ENCODE peak calls at places on chromosomes 7 and 10, in seven cellular contexts. One of them, this sample, is unnamed.

GRCh38 chr7:69871213-69871885 is 273.1 kb downstream of the AUTS2 start:
- DNase-seq in uterus: no peak
- DNase-seq in endothelial cell of umbilical vein: no peak
- DNase-seq in Peyer's patch: no peak
- DNase-seq in spleen: no peak
- DNase-seq in testis: no peak
- DNase-seq in GM12878: no peak
- DNase-seq in this sample: no peak

GRCh38 chr7:158439035-158439434 is 148.6 kb downstream of the PTPRN2 start:
- DNase-seq in uterus: no peak
- DNase-seq in endothelial cell of umbilical vein: no peak
- DNase-seq in Peyer's patch: no peak
- DNase-seq in spleen: peak
- DNase-seq in testis: no peak
- DNase-seq in GM12878: no peak
- DNase-seq in this sample: no peak

GRCh38 chr7:47571355-47572100 is 10.4 kb downstream of the TNS3 start:
- DNase-seq in uterus: peak
- DNase-seq in endothelial cell of umbilical vein: no peak
- DNase-seq in Peyer's patch: peak
- DNase-seq in spleen: peak
- DNase-seq in testis: peak
- DNase-seq in GM12878: no peak
- DNase-seq in this sample: no peak

GRCh38 chr7:63073286-63073685 is 925.4 kb upstream of the ZNF722 start:
- DNase-seq in uterus: no peak
- DNase-seq in endothelial cell of umbilical vein: no peak
- DNase-seq in Peyer's patch: no peak
- DNase-seq in spleen: no peak
- DNase-seq in testis: no peak
- DNase-seq in GM12878: no peak
- DNase-seq in this sample: no peak

GRCh38 chr10:82982110-82982608 is 1107.2 kb downstream of the NRG3 start:
- DNase-seq in uterus: no peak
- DNase-seq in endothelial cell of umbilical vein: peak
- DNase-seq in Peyer's patch: no peak
- DNase-seq in spleen: no peak
- DNase-seq in testis: no peak
- DNase-seq in GM12878: no peak
- DNase-seq in this sample: no peak

GRCh38 chr10:44742169-44742732 is 168.9 kb upstream of the TMEM72 start:
- DNase-seq in uterus: no peak
- DNase-seq in endothelial cell of umbilical vein: no peak
- DNase-seq in Peyer's patch: no peak
- DNase-seq in spleen: no peak
- DNase-seq in testis: no peak
- DNase-seq in GM12878: no peak
- DNase-seq in this sample: no peak

GRCh38 chr7:102170417-102170970 is 116.2 kb upstream of the SH2B2 start:
- DNase-seq in uterus: no peak
- DNase-seq in endothelial cell of umbilical vein: peak
- DNase-seq in Peyer's patch: no peak
- DNase-seq in spleen: no peak
- DNase-seq in testis: no peak
- DNase-seq in GM12878: no peak
- DNase-seq in this sample: no peak

GRCh38 chr7:79340212-79340611 is 113.3 kb downstream of the MAGI2 start:
- DNase-seq in uterus: no peak
- DNase-seq in endothelial cell of umbilical vein: no peak
- DNase-seq in Peyer's patch: no peak
- DNase-seq in spleen: no peak
- DNase-seq in testis: no peak
- DNase-seq in GM12878: no peak
- DNase-seq in this sample: no peak

GRCh38 chr7:7642081-7642480 is 1.5 kb downstream of the UMAD1 start:
- DNase-seq in uterus: no peak
- DNase-seq in endothelial cell of umbilical vein: no peak
- DNase-seq in Peyer's patch: no peak
- DNase-seq in spleen: no peak
- DNase-seq in testis: no peak
- DNase-seq in GM12878: no peak
- DNase-seq in this sample: no peak

GRCh38 chr10:19688344-19688743 is 127.9 kb upstream of the PLXDC2 start:
- DNase-seq in uterus: no peak
- DNase-seq in endothelial cell of umbilical vein: no peak
- DNase-seq in Peyer's patch: no peak
- DNase-seq in spleen: no peak
- DNase-seq in testis: no peak
- DNase-seq in GM12878: no peak
- DNase-seq in this sample: no peak

GRCh38 chr10:121134711-121135110 is 283.5 kb downstream of the WDR11 start:
- DNase-seq in uterus: no peak
- DNase-seq in endothelial cell of umbilical vein: no peak
- DNase-seq in Peyer's patch: no peak
- DNase-seq in spleen: no peak
- DNase-seq in testis: no peak
- DNase-seq in GM12878: no peak
- DNase-seq in this sample: no peak

GRCh38 chr10:14016942-14017341 is 313.8 kb downstream of the FRMD4A start:
- DNase-seq in uterus: no peak
- DNase-seq in endothelial cell of umbilical vein: no peak
- DNase-seq in Peyer's patch: no peak
- DNase-seq in spleen: no peak
- DNase-seq in testis: no peak
- DNase-seq in GM12878: no peak
- DNase-seq in this sample: no peak

GRCh38 chr7:144818516-144818915 is 17.3 kb downstream of the TPK1 start:
- DNase-seq in uterus: no peak
- DNase-seq in endothelial cell of umbilical vein: peak
- DNase-seq in Peyer's patch: peak
- DNase-seq in spleen: no peak
- DNase-seq in testis: no peak
- DNase-seq in GM12878: no peak
- DNase-seq in this sample: no peak

GRCh38 chr7:115631782-115632181 is 398.8 kb downstream of the TFEC start:
- DNase-seq in uterus: no peak
- DNase-seq in endothelial cell of umbilical vein: no peak
- DNase-seq in Peyer's patch: no peak
- DNase-seq in spleen: no peak
- DNase-seq in testis: no peak
- DNase-seq in GM12878: no peak
- DNase-seq in this sample: no peak

GRCh38 chr10:101224910-101225823 is 4.1 kb downstream of the LBX1 start:
- DNase-seq in uterus: no peak
- DNase-seq in endothelial cell of umbilical vein: no peak
- DNase-seq in Peyer's patch: no peak
- DNase-seq in spleen: no peak
- DNase-seq in testis: no peak
- DNase-seq in GM12878: no peak
- DNase-seq in this sample: no peak

DNA sequence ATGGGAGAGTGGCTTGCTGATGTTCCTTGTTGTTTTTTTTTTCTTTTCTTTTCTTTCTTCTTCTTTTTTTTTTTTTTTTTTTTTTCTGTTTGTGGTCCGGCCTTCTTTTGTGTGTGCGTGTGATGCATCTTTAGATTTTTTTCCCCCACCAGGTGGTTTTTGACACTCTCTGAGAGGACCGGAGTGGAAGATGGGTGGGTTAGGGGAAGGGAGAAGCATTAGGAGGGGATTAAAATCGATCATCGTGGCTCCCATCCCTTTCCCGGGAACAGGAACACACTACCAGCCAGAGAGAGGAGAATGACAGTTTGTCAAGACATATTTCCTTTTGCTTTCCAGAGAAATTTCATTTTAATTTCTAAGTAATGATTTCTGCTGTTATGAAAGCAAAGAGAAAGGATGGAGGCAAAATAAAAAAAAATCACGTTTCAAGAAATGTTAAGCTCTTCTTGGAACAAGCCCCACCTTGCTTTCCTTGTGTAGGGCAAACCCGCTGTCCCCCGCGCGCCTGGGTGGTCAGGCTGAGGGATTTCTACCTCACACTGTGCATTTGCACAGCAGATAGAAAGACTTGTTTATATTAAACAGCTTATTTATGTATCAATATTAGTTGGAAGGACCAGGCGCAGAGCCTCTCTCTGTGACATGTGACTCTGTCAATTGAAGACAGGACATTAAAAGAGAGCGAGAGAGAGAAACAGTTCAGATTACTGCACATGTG is 2.2 kb downstream of the ADRB1 start:
- DNase-seq in uterus: no peak
- DNase-seq in endothelial cell of umbilical vein: no peak
- DNase-seq in Peyer's patch: no peak
- DNase-seq in spleen: no peak
- DNase-seq in testis: no peak
- DNase-seq in GM12878: no peak
- DNase-seq in this sample: no peak
- H3K4me3 ChIP-seq in uterus: no peak
- H3K4me3 ChIP-seq in endothelial cell of umbilical vein: peak
- H3K4me3 ChIP-seq in Peyer's patch: peak
- H3K4me3 ChIP-seq in spleen: peak
- H3K4me3 ChIP-seq in testis: peak
- H3K4me3 ChIP-seq in GM12878: peak
- H3K4me3 ChIP-seq in this sample: peak

DNA sequence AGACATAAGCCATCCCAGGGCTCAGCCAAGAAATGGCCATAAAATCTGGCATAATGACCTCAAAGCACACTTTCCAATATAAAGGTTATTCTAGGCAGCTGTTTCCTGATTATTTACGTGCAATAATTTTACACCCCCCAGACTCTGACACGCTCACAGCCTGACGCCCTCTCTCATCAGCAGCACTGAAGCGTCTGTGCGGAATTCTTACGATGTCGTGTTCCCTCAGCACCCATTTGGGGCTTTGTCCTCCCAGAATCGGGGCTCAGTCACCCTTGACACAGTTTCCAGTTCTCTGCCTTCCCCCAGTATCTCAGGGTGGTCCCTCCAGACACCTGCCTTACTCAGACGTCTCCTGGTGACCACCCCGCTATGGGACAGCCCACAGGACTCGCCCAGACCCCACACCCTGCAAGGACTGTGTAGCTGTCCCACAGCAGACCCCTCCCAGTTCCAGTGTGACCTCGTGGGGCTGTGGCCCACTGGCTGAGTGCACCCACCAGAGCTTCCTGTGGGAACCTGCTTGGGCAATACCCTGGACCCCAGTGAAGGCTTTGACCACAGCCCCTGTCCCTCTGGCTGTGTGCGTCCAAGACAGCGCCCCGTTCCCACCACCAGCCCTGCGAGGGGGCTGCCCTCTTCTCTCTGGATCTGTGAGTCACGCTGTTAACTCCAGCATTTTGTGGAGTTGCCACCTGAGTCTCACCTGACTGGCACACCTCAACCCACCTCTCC is 74.1 kb upstream of the FAM20C start:
- DNase-seq in uterus: no peak
- DNase-seq in endothelial cell of umbilical vein: no peak
- DNase-seq in Peyer's patch: peak
- DNase-seq in spleen: no peak
- DNase-seq in testis: no peak
- DNase-seq in GM12878: no peak
- DNase-seq in this sample: no peak
- TF ChIP-seq POLR2A in uterus: no peak
- TF ChIP-seq POLR2A in endothelial cell of umbilical vein: no peak
- TF ChIP-seq POLR2A in Peyer's patch: no peak
- TF ChIP-seq POLR2A in spleen: no peak
- TF ChIP-seq POLR2A in testis: no peak
- TF ChIP-seq POLR2A in GM12878: no peak
- TF ChIP-seq POLR2A in this sample: no peak

GRCh38 chr10:125157473-125157865 is 2.9 kb downstream of the CTBP2 start:
- DNase-seq in uterus: no peak
- DNase-seq in endothelial cell of umbilical vein: peak
- DNase-seq in Peyer's patch: no peak
- DNase-seq in spleen: no peak
- DNase-seq in testis: peak
- DNase-seq in GM12878: no peak
- DNase-seq in this sample: no peak
- H3K4me3 ChIP-seq in uterus: peak
- H3K4me3 ChIP-seq in endothelial cell of umbilical vein: peak
- H3K4me3 ChIP-seq in Peyer's patch: peak
- H3K4me3 ChIP-seq in spleen: peak
- H3K4me3 ChIP-seq in testis: no peak
- H3K4me3 ChIP-seq in GM12878: no peak
- H3K4me3 ChIP-seq in this sample: no peak

GRCh38 chr7:33048257-33048656 is 14.3 kb downstream of the NT5C3A start:
- DNase-seq in uterus: no peak
- DNase-seq in endothelial cell of umbilical vein: no peak
- DNase-seq in Peyer's patch: no peak
- DNase-seq in spleen: no peak
- DNase-seq in testis: no peak
- DNase-seq in GM12878: no peak
- DNase-seq in this sample: no peak

GRCh38 chr7:33044986-33045385 is 17.6 kb downstream of the NT5C3A start:
- DNase-seq in uterus: no peak
- DNase-seq in endothelial cell of umbilical vein: no peak
- DNase-seq in Peyer's patch: no peak
- DNase-seq in spleen: no peak
- DNase-seq in testis: no peak
- DNase-seq in GM12878: no peak
- DNase-seq in this sample: no peak

GRCh38 chr7:33040803-33041516 is 21.6 kb downstream of the NT5C3A start:
- DNase-seq in uterus: no peak
- DNase-seq in endothelial cell of umbilical vein: peak
- DNase-seq in Peyer's patch: peak
- DNase-seq in spleen: no peak
- DNase-seq in testis: peak
- DNase-seq in GM12878: peak
- DNase-seq in this sample: peak

GRCh38 chr7:33043434-33043833 is 19.1 kb downstream of the NT5C3A start:
- DNase-seq in uterus: no peak
- DNase-seq in endothelial cell of umbilical vein: no peak
- DNase-seq in Peyer's patch: no peak
- DNase-seq in spleen: no peak
- DNase-seq in testis: peak
- DNase-seq in GM12878: no peak
- DNase-seq in this sample: no peak

DNA sequence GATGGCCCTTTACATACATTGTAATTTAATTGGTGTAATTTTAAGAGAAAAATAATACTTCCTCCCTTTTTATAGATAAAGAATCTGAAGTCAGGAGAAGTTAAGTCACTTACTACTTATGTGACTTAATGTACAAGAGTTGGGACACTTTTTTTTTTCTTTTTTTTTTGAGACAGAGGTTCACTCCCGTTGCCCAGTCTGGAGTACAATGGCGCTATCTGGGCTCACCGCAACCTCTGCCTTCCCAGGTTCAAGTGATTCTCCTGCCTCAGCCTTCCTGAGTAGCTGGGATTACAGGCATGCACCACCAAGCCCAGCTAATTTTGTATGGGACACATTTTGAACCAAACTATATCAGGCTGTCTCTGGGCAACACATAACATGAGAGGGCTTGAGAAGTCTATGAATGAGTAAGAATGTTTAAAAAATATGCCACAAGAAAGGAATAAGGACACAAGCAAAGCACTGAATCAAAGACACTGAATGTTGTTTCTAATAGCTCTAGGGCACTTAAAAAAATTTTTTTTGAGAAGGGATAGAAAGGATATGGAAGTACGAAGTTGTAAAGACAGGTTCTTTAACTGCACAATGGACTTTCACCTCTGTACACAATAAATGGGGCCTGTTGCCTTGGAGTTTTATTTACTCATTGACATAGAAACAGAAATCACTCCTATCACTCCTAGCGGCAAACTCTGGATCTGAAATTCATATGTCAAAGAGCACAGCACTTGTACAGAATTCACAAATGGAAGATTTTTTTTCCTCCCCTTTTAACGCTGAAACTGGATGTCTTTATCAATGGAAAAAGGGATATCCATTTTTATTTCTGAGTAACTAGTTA is 18.5 kb downstream of the NT5C3A start:
- DNase-seq in uterus: no peak
- DNase-seq in endothelial cell of umbilical vein: no peak
- DNase-seq in Peyer's patch: no peak
- DNase-seq in spleen: no peak
- DNase-seq in testis: no peak
- DNase-seq in GM12878: no peak
- DNase-seq in this sample: no peak
- TF ChIP-seq POLR2A in uterus: no peak
- TF ChIP-seq POLR2A in endothelial cell of umbilical vein: no peak
- TF ChIP-seq POLR2A in Peyer's patch: no peak
- TF ChIP-seq POLR2A in spleen: no peak
- TF ChIP-seq POLR2A in testis: no peak
- TF ChIP-seq POLR2A in GM12878: no peak
- TF ChIP-seq POLR2A in this sample: no peak